ENCODE peak calls at places on chromosomes 3 and 15, in eight cellular contexts. V, O, Y, C, K, A, N and W are unnamed samples.

GRCh38 chr3:38163117-38163870 is 2.0 kb upstream of the OXSR1 start:
- DNase-seq in V (peak; percentile 33), O (no peak), Y (no peak), C (no peak), K (no peak), A (no peak), N (no peak), W (no peak)

GRCh38 chr3:160638184-160638583 is 38.8 kb upstream of the ARL14 start:
- DNase-seq in V (no peak), O (no peak), Y (no peak), C (no peak), K (no peak), A (no peak), N (no peak), W (no peak)

GRCh38 chr15:43749690-43750345 is 3.6 kb downstream of the PDIA3 start:
- DNase-seq in V (peak; percentile 42), O (no peak), Y (no peak), C (no peak), K (no peak), A (no peak), N (no peak), W (peak; percentile 82)

GRCh38 chr3:11423868-11424267 is 151.7 kb downstream of the ATG7 start:
- DNase-seq in V (no peak), O (no peak), Y (no peak), C (no peak), K (no peak), A (no peak), N (no peak), W (no peak)

GRCh38 chr3:79769234-79769633 is 1.4 kb upstream of the ROBO1 start:
- DNase-seq in V (no peak), O (no peak), Y (no peak), C (no peak), K (no peak), A (no peak), N (no peak), W (no peak)

GRCh38 chr3:102790742-102791141 is 355.9 kb downstream of the ZPLD1 start:
- DNase-seq in V (peak; percentile 92), O (no peak), Y (peak; percentile 70), C (no peak), K (no peak), A (no peak), N (no peak), W (no peak)

GRCh38 chr3:128426128-128426921 is 40.4 kb downstream of the DNAJB8 start:
- DNase-seq in V (peak; percentile 69), O (peak; percentile 86), Y (peak; percentile 82), C (no peak), K (peak; percentile 12), A (peak; percentile 79), N (peak; percentile 5), W (peak; percentile 92)

GRCh38 chr3:69240651-69241578 is 118.5 kb upstream of the LMOD3 start:
- DNase-seq in V (no peak), O (no peak), Y (no peak), C (no peak), K (no peak), A (no peak), N (no peak), W (no peak)